ENCODE peak calls at places on chromosomes 3 and 15, in seven cellular contexts. L is H1, W is H9, G is neuronal stem cell, E is mesendoderm, B is trophoblast cell, Z is mesenchymal stem cell. R is an unnamed sample.

GRCh38 chr3:8622873-8623725 is 21.5 kb downstream of the SSUH2 start:
- DNase-seq in L (peak; percentile 89), W (peak; percentile 92), G (peak; percentile 72), E (peak; percentile 90), B (peak; percentile 63), Z (peak; percentile 81), R (peak; percentile 70)

GRCh38 chr15:64877435-64877834 is 34.3 kb upstream of the ANKDD1A start:
- DNase-seq in L (no peak), W (no peak), G (no peak), E (no peak), B (no peak), Z (no peak), R (no peak)

GRCh38 chr3:85950435-85950834 is 991.6 kb downstream of the CADM2 start:
- DNase-seq in L (no peak), W (no peak), G (no peak), E (no peak), B (no peak), Z (no peak), R (no peak)

GRCh38 chr15:74983725-74984231 is 11.6 kb upstream of the SCAMP5 start:
- DNase-seq in L (no peak), W (no peak), G (no peak), E (no peak), B (no peak), Z (no peak), R (no peak)

GRCh38 chr3:61719278-61719977 is 158.1 kb downstream of the PTPRG start:
- DNase-seq in L (no peak), W (no peak), G (no peak), E (no peak), B (no peak), Z (no peak), R (no peak)

GRCh38 chr3:194537732-194538247 is 51.0 kb upstream of the ATP13A3 start:
- DNase-seq in L (no peak), W (no peak), G (no peak), E (peak; percentile 29), B (peak; percentile 88), Z (peak; percentile 76), R (peak; percentile 87)

GRCh38 chr15:31207246-31207645 is 105.7 kb upstream of the TRPM1 start:
- DNase-seq in L (no peak), W (no peak), G (no peak), E (no peak), B (no peak), Z (no peak), R (no peak)

GRCh38 chr3:47070770-47071169 is 91.3 kb downstream of the NBEAL2 start:
- DNase-seq in L (no peak), W (no peak), G (no peak), E (no peak), B (no peak), Z (no peak), R (no peak)

GRCh38 chr15:41894791-41895463 is 1.1 kb upstream of the SPTBN5 start:
- DNase-seq in L (peak; percentile 57), W (peak; percentile 58), G (no peak), E (peak; percentile 49), B (no peak), Z (peak; percentile 88), R (peak; percentile 78)

GRCh38 chr3:172293093-172293492 is 155.2 kb downstream of the GHSR start:
- DNase-seq in L (no peak), W (no peak), G (no peak), E (no peak), B (no peak), Z (no peak), R (no peak)

GRCh38 chr3:97857401-97857800 is 35.6 kb downstream of the CRYBG3 start:
- DNase-seq in L (no peak), W (no peak), G (no peak), E (no peak), B (no peak), Z (no peak), R (no peak)

GRCh38 chr3:57026918-57027317 is 33.5 kb upstream of the SPATA12 start:
- DNase-seq in L (no peak), W (no peak), G (no peak), E (no peak), B (no peak), Z (peak; percentile 38), R (peak; percentile 56)

DNA sequence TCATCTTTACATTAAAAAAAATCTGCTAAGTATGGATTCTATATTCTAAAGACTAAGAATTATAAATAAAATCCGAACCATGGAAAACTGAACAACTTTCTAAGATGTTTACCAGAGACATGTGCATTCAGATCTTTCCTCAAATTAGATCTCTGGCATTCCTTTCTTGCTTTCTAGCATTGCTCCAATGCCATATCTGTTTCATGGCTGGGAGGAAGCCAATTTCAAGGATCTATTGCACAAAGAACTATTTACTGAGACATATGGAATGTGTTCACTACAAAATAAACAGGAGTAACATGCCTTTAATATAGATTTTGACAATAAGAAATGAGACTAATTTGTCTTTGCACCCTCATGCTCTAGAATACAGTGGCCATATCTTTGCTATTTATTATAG is 45.1 kb upstream of the NANOGP8 start:
- DNase-seq in L (no peak), W (no peak), G (no peak), E (no peak), B (no peak), Z (no peak), R (peak; percentile 34)
- H2BK5ac ChIP-seq in L (no peak overlapping the region), W (no peak overlapping the region), G (no peak overlapping the region), E (no peak overlapping the region), B (no peak overlapping the region), Z (no peak overlapping the region), R (no peak overlapping the region)

GRCh38 chr3:126934149-126934548 is 48.8 kb upstream of the PLXNA1 start:
- DNase-seq in L (no peak), W (no peak), G (peak; percentile 68), E (peak; percentile 96), B (peak; percentile 69), Z (peak; percentile 83), R (peak; percentile 69)

GRCh38 chr3:126932188-126932931 is 50.6 kb upstream of the PLXNA1 start:
- DNase-seq in L (no peak), W (no peak), G (no peak), E (no peak), B (no peak), Z (peak; percentile 89), R (peak; percentile 75)

GRCh38 chr3:126931806-126932187 is 51.1 kb upstream of the PLXNA1 start:
- DNase-seq in L (no peak), W (no peak), G (no peak), E (no peak), B (no peak), Z (no peak), R (no peak)

GRCh38 chr3:126928921-126929485 is 53.9 kb upstream of the PLXNA1 start:
- DNase-seq in L (no peak), W (no peak), G (no peak), E (no peak), B (peak; percentile 53), Z (no peak), R (no peak)

GRCh38 chr3:126930936-126931600 is 51.8 kb upstream of the PLXNA1 start:
- DNase-seq in L (no peak), W (no peak), G (no peak), E (no peak), B (no peak), Z (peak; percentile 18), R (no peak)
- H2BK5ac ChIP-seq in L (no peak overlapping the region), W (no peak overlapping the region), G (no peak overlapping the region), E (no peak overlapping the region), B (no peak overlapping the region), Z (no peak overlapping the region), R (no peak overlapping the region)

GRCh38 chr15:48363474-48363873 is 32.2 kb downstream of the DUT start:
- DNase-seq in L (no peak), W (no peak), G (no peak), E (no peak), B (no peak), Z (no peak), R (no peak)
- H2BK5ac ChIP-seq in L (no peak overlapping the region), W (no peak overlapping the region), G (no peak overlapping the region), E (no peak overlapping the region), B (no peak overlapping the region), Z (no peak overlapping the region), R (no peak overlapping the region)

DNA sequence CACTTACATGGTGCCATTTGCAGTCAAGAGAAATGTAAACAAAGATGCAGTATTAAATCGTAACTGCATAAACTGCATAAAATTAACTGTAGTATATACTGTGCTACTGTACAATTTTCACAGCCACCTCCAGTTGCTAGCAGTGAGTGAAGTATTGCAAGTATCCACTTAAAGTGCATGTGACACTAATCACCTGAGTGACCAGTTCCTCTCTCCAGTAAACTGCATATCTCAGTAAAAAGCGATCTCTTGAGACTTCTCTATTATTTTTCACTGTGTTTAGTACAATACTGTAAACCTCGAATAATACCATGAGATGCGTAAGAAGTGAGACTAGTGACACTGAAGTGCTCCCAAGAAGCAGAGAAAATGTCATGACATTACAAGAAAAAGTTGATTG is 111.7 kb upstream of the PLXND1 start:
- DNase-seq in L (no peak), W (no peak), G (no peak), E (no peak), B (no peak), Z (no peak), R (no peak)
- H2BK5ac ChIP-seq in L (no peak overlapping the region), W (no peak overlapping the region), G (no peak overlapping the region), E (no peak overlapping the region), B (no peak overlapping the region), Z (no peak overlapping the region), R (no peak overlapping the region)

GRCh38 chr3:36214460-36214859 is 165.8 kb upstream of the STAC start:
- DNase-seq in L (no peak), W (no peak), G (no peak), E (no peak), B (no peak), Z (no peak), R (no peak)
- H2BK5ac ChIP-seq in L (no peak overlapping the region), W (no peak overlapping the region), G (no peak overlapping the region), E (no peak overlapping the region), B (no peak overlapping the region), Z (no peak overlapping the region), R (no peak overlapping the region)

GRCh38 chr3:11476814-11477213 is 166.9 kb downstream of the VGLL4 start:
- DNase-seq in L (no peak), W (no peak), G (no peak), E (no peak), B (no peak), Z (no peak), R (no peak)

GRCh38 chr3:11478167-11478566 is 165.5 kb downstream of the VGLL4 start:
- DNase-seq in L (no peak), W (no peak), G (no peak), E (no peak), B (no peak), Z (no peak), R (no peak)

GRCh38 chr3:11479230-11479620 is 164.5 kb downstream of the VGLL4 start:
- DNase-seq in L (no peak), W (no peak), G (no peak), E (no peak), B (no peak), Z (no peak), R (no peak)

GRCh38 chr3:11475324-11475723 is 168.4 kb downstream of the VGLL4 start:
- DNase-seq in L (no peak), W (no peak), G (no peak), E (no peak), B (no peak), Z (no peak), R (no peak)

GRCh38 chr3:11477286-11477935 is 166.3 kb downstream of the VGLL4 start:
- DNase-seq in L (no peak), W (no peak), G (no peak), E (peak; percentile 53), B (peak; percentile 76), Z (peak; percentile 82), R (peak; percentile 96)
- H2BK5ac ChIP-seq in L (no peak overlapping the region), W (no peak overlapping the region), G (no peak overlapping the region), E (no peak overlapping the region), B (no peak overlapping the region), Z (no peak overlapping the region), R (peak overlapping the region; percentile 96)

GRCh38 chr15:48986240-48986639 is 22.5 kb upstream of the SHC4 start:
- DNase-seq in L (no peak), W (no peak), G (no peak), E (no peak), B (no peak), Z (no peak), R (no peak)
- H2BK5ac ChIP-seq in L (no peak overlapping the region), W (no peak overlapping the region), G (no peak overlapping the region), E (no peak overlapping the region), B (no peak overlapping the region), Z (no peak overlapping the region), R (no peak overlapping the region)

R was measured in IMR-90.